ENCODE peak calls at places on chromosomes 1 and 21, in nine cellular contexts. M is activated CD4-positive, alpha-beta T cell treated with anti-CD3 and anti-CD28 coated beads, Interleukin-2, amount 10 ng/mL, durations not matched to agents 7 days and 5 days; R is HTR-8/SVneo; X is central memory CD8-positive, alpha-beta T cell; U is SHP77; D is epithelial cell of esophagus; K is kidney; Z is Peyer's patch; G is T-helper 2 cell. T is an unnamed sample.

GRCh38 chr1:237383825-237384612 is 342.0 kb downstream of the RYR2 start:
- DNase-seq in M (no peak), R (peak), X (no peak), U (no peak), D (peak), K (no peak), Z (peak), G (no peak), T (no peak)

GRCh38 chr1:215891673-215892072 is 324.6 kb downstream of the KCTD3 start:
- DNase-seq in M (no peak), R (no peak), X (no peak), U (no peak), D (no peak), K (no peak), Z (no peak), G (no peak), T (no peak)

GRCh38 chr1:235972316-235973090 is 92.4 kb downstream of the NID1 start:
- DNase-seq in M (no peak), R (peak), X (no peak), U (peak), D (peak), K (no peak), Z (no peak), G (no peak), T (no peak)

GRCh38 chr1:12549460-12550349 is 68.3 kb downstream of the DHRS3 start:
- DNase-seq in M (no peak), R (peak), X (no peak), U (peak), D (peak), K (peak), Z (peak), G (no peak), T (peak)

GRCh38 chr1:236394016-236394481 is at the start of gene EDARADD:
- DNase-seq in M (no peak), R (peak), X (no peak), U (no peak), D (no peak), K (no peak), Z (no peak), G (no peak), T (no peak)

GRCh38 chr21:32604484-32604883 is 7.7 kb downstream of the CFAP298 start:
- DNase-seq in M (no peak), R (no peak), X (no peak), U (no peak), D (no peak), K (no peak), Z (no peak), G (no peak), T (no peak)

GRCh38 chr1:237959838-237960237 is 69.1 kb upstream of the ZP4 start:
- DNase-seq in M (no peak), R (no peak), X (no peak), U (no peak), D (no peak), K (no peak), Z (no peak), G (no peak), T (no peak)

GRCh38 chr21:35637431-35637830 is 422.9 kb downstream of the SETD4 start:
- DNase-seq in M (no peak), R (no peak), X (no peak), U (no peak), D (peak), K (no peak), Z (no peak), G (no peak), T (no peak)

GRCh38 chr1:161440312-161440894 is 64.9 kb upstream of the FCGR2A start:
- DNase-seq in M (peak), R (peak), X (peak), U (no peak), D (peak), K (peak), Z (peak), G (peak), T (peak)

GRCh38 chr21:17442174-17442573 is 70.7 kb upstream of the CXADR start:
- DNase-seq in M (no peak), R (no peak), X (no peak), U (no peak), D (no peak), K (no peak), Z (no peak), G (no peak), T (no peak)

GRCh38 chr21:42336065-42336464 is 14.7 kb downstream of the TFF2 start:
- DNase-seq in M (no peak), R (peak), X (no peak), U (peak), D (peak), K (no peak), Z (no peak), G (no peak), T (no peak)

GRCh38 chr1:6008084-6008415 is 15.8 kb upstream of the NPHP4 start:
- DNase-seq in M (no peak), R (no peak), X (no peak), U (no peak), D (no peak), K (peak), Z (no peak), G (no peak), T (no peak)

GRCh38 chr1:103529746-103530145 is 4.2 kb downstream of the RNPC3 start:
- DNase-seq in M (no peak), R (no peak), X (no peak), U (no peak), D (peak), K (peak), Z (no peak), G (peak), T (no peak)